ENCODE peak calls at places on chromosomes 4 and X, in five cellular contexts. A is GM10248, L is RWPE1, H is sigmoid colon, B is left ventricle myocardium inferior. Q is an unnamed sample.

GRCh38 chr4:75505630-75506029 is 8.6 kb downstream of the RCHY1 start:
- DNase-seq in A (no peak), L (no peak), H (no peak), B (no peak), Q (no peak)

GRCh38 chr4:13977755-13978154 is 350.2 kb upstream of the BOD1L1 start:
- DNase-seq in A (no peak), L (no peak), H (no peak), B (no peak), Q (no peak)

GRCh38 chrX:132022115-132022862 is 813 bp upstream of the STK26 start:
- DNase-seq in A (no peak), L (no peak), H (no peak), B (no peak), Q (no peak)

GRCh38 chr4:75800972-75801371 is 76.6 kb downstream of the USO1 start:
- DNase-seq in A (no peak), L (peak), H (no peak), B (no peak), Q (no peak)

GRCh38 chr4:7393491-7394183 is 41.1 kb downstream of the PSAPL1 start:
- DNase-seq in A (no peak), L (no peak), H (no peak), B (no peak), Q (no peak)

GRCh38 chrX:98956014-98956413 is 1454.1 kb downstream of the PCDH19 start:
- DNase-seq in A (no peak), L (no peak), H (no peak), B (no peak), Q (no peak)

GRCh38 chrX:148542481-148543255 is 42.3 kb downstream of the AFF2 start:
- DNase-seq in A (no peak), L (no peak), H (no peak), B (no peak), Q (no peak)

GRCh38 chr4:162154862-162155540 is 8.8 kb downstream of the FSTL5 start:
- DNase-seq in A (no peak), L (no peak), H (no peak), B (no peak), Q (no peak)

GRCh38 chrX:100368167-100368566 is 41.9 kb downstream of the PCDH19 start:
- DNase-seq in A (peak), L (peak), H (no peak), B (no peak), Q (no peak)

GRCh38 chrX:13698432-13698831 is 9.5 kb downstream of the RAB9A start:
- DNase-seq in A (no peak), L (no peak), H (no peak), B (no peak), Q (no peak)

GRCh38 chrX:7088968-7089615 is 58.4 kb upstream of the STS start:
- DNase-seq in A (peak), L (no peak), H (no peak), B (no peak), Q (no peak)

GRCh38 chr4:81635747-81636146 is 164.0 kb upstream of the RASGEF1B start:
- DNase-seq in A (peak), L (no peak), H (peak), B (no peak), Q (peak)

GRCh38 chr4:3291969-3292570 is 751 bp upstream of the RGS12 start:
- DNase-seq in A (no peak), L (peak), H (peak), B (peak), Q (peak)

GRCh38 chr4:25722964-25723363 is 67.3 kb downstream of the SLC34A2 start:
- DNase-seq in A (no peak), L (no peak), H (no peak), B (no peak), Q (no peak)

GRCh38 chrX:52574416-52575275 is 57.8 kb upstream of the XAGE1B start:
- DNase-seq in A (peak), L (peak), H (no peak), B (no peak), Q (peak)

GRCh38 chr4:153257151-153257620 is 52.9 kb downstream of the TRIM2 start:
- DNase-seq in A (peak), L (no peak), H (no peak), B (no peak), Q (no peak)

GRCh38 chrX:133699023-133699728 is 283.9 kb upstream of the GPC4 start:
- DNase-seq in A (no peak), L (no peak), H (no peak), B (no peak), Q (no peak)

GRCh38 chrX:154751669-154752271 is 893 bp upstream of the GAB3 start:
- DNase-seq in A (no peak), L (no peak), H (no peak), B (no peak), Q (no peak)

GRCh38 chr4:112633477-112634235 is 3.1 kb downstream of the ZGRF1 start:
- DNase-seq in A (peak), L (peak), H (no peak), B (no peak), Q (no peak)

GRCh38 chr4:3237266-3237665 is 11.7 kb upstream of the MSANTD1 start:
- DNase-seq in A (no peak), L (no peak), H (no peak), B (no peak), Q (no peak)

GRCh38 chrX:143633530-143634372 is 2.1 kb downstream of the SLITRK4 start:
- DNase-seq in A (no peak), L (no peak), H (no peak), B (no peak), Q (no peak)

GRCh38 chr4:25452081-25452480 is 75.0 kb downstream of the ANAPC4 start:
- DNase-seq in A (no peak), L (no peak), H (no peak), B (no peak), Q (no peak)

GRCh38 chrX:13404364-13404763 is 84.5 kb upstream of the ATXN3L start:
- DNase-seq in A (no peak), L (no peak), H (no peak), B (no peak), Q (no peak)

GRCh38 chrX:47992093-47992375 is 11.8 kb downstream of the ZNF182 start:
- DNase-seq in A (no peak), L (no peak), H (no peak), B (no peak), Q (no peak)

GRCh38 chr4:168562021-168562691 is 65.3 kb downstream of the PALLD start:
- DNase-seq in A (no peak), L (peak), H (no peak), B (no peak), Q (no peak)

GRCh38 chr4:137685357-137685756 is 153.1 kb upstream of the PCDH18 start:
- DNase-seq in A (no peak), L (no peak), H (no peak), B (no peak), Q (no peak)

GRCh38 chrX:45329217-45329616 is 128.5 kb upstream of the DIPK2B start:
- DNase-seq in A (no peak), L (no peak), H (no peak), B (no peak), Q (no peak)

GRCh38 chrX:41338422-41338821 is 4.5 kb downstream of the DDX3X start:
- DNase-seq in A (no peak), L (no peak), H (no peak), B (no peak), Q (no peak)

GRCh38 chr4:134935320-134935719 is 733.7 kb upstream of the PABPC4L start:
- DNase-seq in A (no peak), L (no peak), H (no peak), B (no peak), Q (no peak)
- TF ChIP-seq CTCF in A (peak), L (no peak), H (no peak), B (peak), Q (no peak)

GRCh38 chr4:41949531-41949930 is 14.3 kb downstream of the TMEM33 start:
- DNase-seq in A (no peak), L (no peak), H (no peak), B (no peak), Q (no peak)
- TF ChIP-seq CTCF in A (no peak), L (no peak), H (no peak), B (no peak), Q (no peak)

GRCh38 chr4:149841686-149842085 is 26.0 kb upstream of the IQCM start:
- DNase-seq in A (no peak), L (no peak), H (no peak), B (no peak), Q (no peak)
- TF ChIP-seq CTCF in A (no peak), L (no peak), H (no peak), B (no peak), Q (no peak)

DNA sequence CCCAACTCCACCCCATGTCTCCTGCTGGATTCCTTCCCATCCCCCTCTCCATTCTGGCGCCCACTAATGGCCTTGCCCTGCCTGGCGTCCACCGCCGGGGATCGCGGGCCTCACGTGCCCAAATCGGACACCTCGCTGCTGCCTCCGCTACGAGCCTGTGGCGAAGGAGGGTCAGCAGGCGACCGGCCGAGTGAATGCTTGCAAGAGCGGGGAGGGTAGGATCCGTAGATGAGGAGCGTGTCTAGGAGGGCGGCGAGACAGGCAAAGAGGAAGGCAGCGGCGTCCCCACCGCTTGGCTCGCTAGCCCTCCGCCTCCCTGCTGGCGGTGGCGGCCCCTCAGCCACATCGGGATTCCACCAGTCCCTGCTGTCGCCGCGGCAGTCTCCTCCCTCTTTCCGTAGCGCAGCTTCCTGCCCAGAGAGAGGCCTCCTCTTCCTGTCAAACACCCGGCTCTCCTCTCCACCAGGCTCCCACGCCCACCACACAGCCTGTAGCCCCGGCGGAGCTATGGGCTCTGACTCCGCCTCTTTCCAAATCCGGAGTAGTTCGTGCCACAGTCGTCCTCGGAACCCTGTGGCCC is at the start of gene SPIN2B:
- DNase-seq in A (peak), L (peak), H (peak), B (peak), Q (peak)
- TF ChIP-seq CTCF in A (no peak), L (peak), H (no peak), B (peak), Q (no peak)

GRCh38 chrX:77899081-77899828 is at the start of gene COX7B:
- DNase-seq in A (peak), L (peak), H (peak), B (no peak), Q (no peak)
- TF ChIP-seq CTCF in A (peak), L (peak), H (peak), B (peak), Q (no peak)

DNA sequence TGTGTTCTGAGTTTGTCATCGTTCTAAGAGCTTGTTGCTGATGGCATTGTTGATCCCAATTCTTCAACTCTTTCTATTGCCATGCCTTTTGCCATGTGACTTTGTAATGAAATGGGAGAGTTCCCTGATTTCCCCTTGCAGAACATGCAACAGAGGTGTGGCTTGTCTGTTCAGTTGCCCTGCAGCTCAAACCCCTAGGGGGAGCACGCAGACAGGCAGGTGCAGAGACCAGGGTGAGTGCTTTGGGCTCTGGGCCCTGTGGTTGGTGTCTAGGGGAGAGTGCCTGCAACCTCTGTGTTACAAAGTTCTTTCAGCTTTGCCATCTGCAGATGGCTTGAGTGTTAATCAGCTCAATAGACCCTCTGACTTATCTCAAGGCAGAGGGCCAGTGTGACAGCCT is 332.7 kb downstream of the MID1IP1 start:
- DNase-seq in A (no peak), L (no peak), H (no peak), B (no peak), Q (peak)
- TF ChIP-seq CTCF in A (peak), L (no peak), H (no peak), B (peak), Q (peak)

GRCh38 chr4:103204114-103204513 is 6.0 kb upstream of the CENPE start:
- DNase-seq in A (no peak), L (no peak), H (no peak), B (no peak), Q (no peak)

GRCh38 chr4:103201724-103202123 is 3.6 kb upstream of the CENPE start:
- DNase-seq in A (no peak), L (no peak), H (no peak), B (no peak), Q (no peak)

DNA sequence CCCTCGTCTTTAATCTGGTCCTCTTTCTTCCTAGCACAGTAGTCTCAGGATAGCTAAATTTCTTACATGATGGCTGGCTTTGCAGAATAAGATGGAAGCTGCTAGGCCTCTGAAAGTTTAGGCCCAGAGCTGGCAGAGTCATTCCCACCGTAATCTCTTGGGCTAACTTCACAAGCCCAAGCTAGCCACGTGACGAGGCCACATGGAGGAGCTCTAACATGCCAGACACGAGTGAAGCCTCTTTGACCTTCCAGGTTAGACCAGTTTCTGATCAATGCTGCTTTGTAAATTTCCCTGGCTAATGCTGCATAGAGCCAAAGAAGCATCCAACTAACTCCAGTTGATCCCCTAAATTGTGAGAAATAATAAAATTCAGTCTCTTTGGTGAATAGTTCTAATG is 9.5 kb upstream of the CENPE start:
- DNase-seq in A (no peak), L (no peak), H (no peak), B (no peak), Q (no peak)
- TF ChIP-seq CTCF in A (no peak), L (no peak), H (no peak), B (no peak), Q (no peak)